ENCODE peak calls at places on chromosomes 11 and 22, in seven cellular contexts. H is HCT116, V is GM12878, A is SK-N-SH, Q is K562, O is H1, Y is NT2/D1. J is an unnamed sample.

GRCh38 chr22:30420401-30421178 is 5.0 kb upstream of the MTFP1 start:
- DNase-seq in Y (no peak), A (no peak), O (no peak), Q (no peak), H (no peak), V (no peak), J (no peak)

GRCh38 chr22:29706493-29706892 is 13.3 kb upstream of the CABP7 start:
- DNase-seq in H (no peak), V (no peak), Q (no peak), O (no peak), Y (no peak), A (peak), J (no peak)

GRCh38 chr22:24845036-24845918 is 39.3 kb downstream of the SGSM1 start:
- DNase-seq in Q (no peak), H (no peak), O (no peak), V (no peak), Y (no peak), A (no peak), J (no peak)

GRCh38 chr22:40177738-40178416 is at the start of gene TNRC6B:
- DNase-seq in A (peak), H (peak), O (peak), V (peak), Q (peak), Y (peak), J (peak)

GRCh38 chr22:22843848-22844247 is 43.8 kb upstream of the IGLL5 start:
- DNase-seq in H (no peak), Y (no peak), V (no peak), O (no peak), Q (no peak), A (no peak), J (no peak)

GRCh38 chr11:61152816-61153592 is 8.2 kb downstream of the VPS37C start:
- DNase-seq in V (no peak), Q (no peak), A (no peak), O (no peak), H (no peak), Y (no peak), J (no peak)

GRCh38 chr11:17286332-17286731 is 9.8 kb downstream of the NUCB2 start:
- DNase-seq in H (no peak), Y (no peak), V (no peak), A (no peak), O (no peak), Q (no peak), J (no peak)

GRCh38 chr11:10633261-10633660 is 60.3 kb downstream of the IRAG1 start:
- DNase-seq in O (no peak), Y (no peak), V (no peak), H (no peak), A (no peak), Q (no peak), J (no peak)

GRCh38 chr11:72969894-72970335 is 155.7 kb downstream of the ATG16L2 start:
- DNase-seq in A (no peak), H (no peak), O (no peak), Y (no peak), Q (no peak), V (peak), J (no peak)

GRCh38 chr11:9302448-9302847 is 11.9 kb downstream of the TMEM41B start:
- DNase-seq in O (no peak), V (no peak), A (no peak), H (no peak), Y (no peak), Q (no peak), J (no peak)

GRCh38 chr11:16111690-16112089 is 244.7 kb downstream of the SOX6 start:
- DNase-seq in A (no peak), Q (no peak), H (no peak), Y (no peak), V (no peak), O (peak), J (no peak)

GRCh38 chr11:123166095-123166559 is 28.9 kb downstream of the CLMP start:
- DNase-seq in A (peak), Y (no peak), O (peak), H (no peak), Q (peak), V (no peak), J (no peak)

GRCh38 chr11:24422371-24422770 is 74.5 kb upstream of the LUZP2 start:
- DNase-seq in Q (no peak), A (no peak), Y (no peak), V (no peak), O (no peak), H (no peak), J (no peak)

GRCh38 chr22:19855504-19856409 is 1.1 kb upstream of the GNB1L start:
- DNase-seq in O (no peak), Q (peak), A (peak), V (peak), H (peak), Y (no peak), J (peak)

GRCh38 chr11:108788565-108789199 is 123.8 kb downstream of the DDX10 start:
- DNase-seq in V (no peak), O (no peak), A (no peak), H (peak), Y (peak), Q (no peak), J (peak)

GRCh38 chr22:30444632-30445437 is 19.3 kb downstream of the MTFP1 start:
- DNase-seq in Y (peak), O (peak), V (no peak), H (peak), A (peak), Q (peak), J (peak)

DNA sequence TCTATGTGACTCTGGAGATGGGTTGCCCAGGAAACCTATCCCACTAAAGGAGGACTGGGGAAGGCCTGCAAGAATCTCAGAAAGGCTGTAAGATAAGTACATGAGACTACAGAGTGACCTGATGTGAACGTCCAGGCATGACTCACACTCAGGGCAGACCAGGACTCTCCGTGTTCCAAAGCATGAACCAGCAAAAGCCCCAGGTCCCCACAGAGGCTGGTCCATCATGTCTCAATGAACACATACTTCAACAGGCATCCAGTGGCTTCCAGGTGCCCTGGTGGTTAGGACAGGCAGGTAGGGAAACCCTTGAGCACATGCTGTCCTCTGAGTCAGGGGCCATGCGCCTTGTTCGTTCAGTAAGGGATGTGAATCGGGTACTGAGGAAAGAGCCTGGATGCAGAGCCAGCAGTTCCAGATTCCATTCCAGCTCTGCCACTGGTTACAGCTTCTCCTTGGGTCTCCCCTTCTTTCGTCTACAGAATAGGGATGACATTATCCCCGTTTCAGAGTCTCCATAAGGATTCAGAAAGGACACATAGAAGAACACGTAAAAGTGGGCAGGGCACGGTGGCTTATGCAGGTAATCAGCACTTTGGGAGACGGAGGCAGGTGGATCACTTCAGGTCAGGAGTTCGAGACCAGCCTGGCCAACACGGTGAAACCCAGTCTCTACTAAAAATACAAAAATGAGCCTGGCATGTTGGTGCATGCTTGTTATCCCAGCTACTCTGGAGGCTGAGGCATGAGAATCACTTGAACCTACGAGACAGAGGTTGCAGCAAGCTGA is 129.0 kb upstream of the TEAD1 start:
- DNase-seq in A (no peak), Q (no peak), V (no peak), H (no peak), Y (no peak), O (no peak), J (no peak)
- TF ChIP-seq YY1 in A (no peak), Q (no peak), V (no peak), H (no peak), Y (no peak), O (no peak), J (no peak)

GRCh38 chr11:1934326-1935155 is 12.6 kb upstream of the MRPL23 start:
- DNase-seq in Q (no peak), V (no peak), A (no peak), Y (no peak), H (no peak), O (no peak), J (no peak)
- TF ChIP-seq YY1 in Q (no peak), V (no peak), A (no peak), Y (no peak), H (no peak), O (no peak), J (no peak)

GRCh38 chr22:37280718-37281117 is 1.6 kb upstream of the CYTH4 start:
- DNase-seq in O (no peak), H (no peak), Y (no peak), Q (no peak), A (no peak), V (no peak), J (no peak)
- TF ChIP-seq YY1 in O (no peak), H (no peak), Y (no peak), Q (no peak), A (no peak), V (no peak), J (no peak)

GRCh38 chr22:44963832-44964721 is 45.7 kb downstream of the PHF21B start:
- DNase-seq in H (no peak), V (no peak), O (no peak), Y (no peak), Q (no peak), A (peak), J (no peak)

GRCh38 chr22:44968736-44969135 is 41.1 kb downstream of the PHF21B start:
- DNase-seq in H (no peak), Y (no peak), O (no peak), Q (peak), V (no peak), A (no peak), J (no peak)

GRCh38 chr22:44964722-44965078 is 45.1 kb downstream of the PHF21B start:
- DNase-seq in O (no peak), V (no peak), H (no peak), Y (no peak), A (no peak), Q (no peak), J (no peak)

GRCh38 chr22:44963055-44963454 is 46.8 kb downstream of the PHF21B start:
- DNase-seq in Y (no peak), A (no peak), H (no peak), V (no peak), Q (no peak), O (no peak), J (no peak)

GRCh38 chr22:44965171-44965570 is 44.6 kb downstream of the PHF21B start:
- DNase-seq in O (no peak), A (no peak), H (no peak), V (no peak), Q (no peak), Y (no peak), J (no peak)
- TF ChIP-seq YY1 in O (no peak), A (no peak), H (no peak), V (no peak), Q (no peak), Y (no peak), J (no peak)

DNA sequence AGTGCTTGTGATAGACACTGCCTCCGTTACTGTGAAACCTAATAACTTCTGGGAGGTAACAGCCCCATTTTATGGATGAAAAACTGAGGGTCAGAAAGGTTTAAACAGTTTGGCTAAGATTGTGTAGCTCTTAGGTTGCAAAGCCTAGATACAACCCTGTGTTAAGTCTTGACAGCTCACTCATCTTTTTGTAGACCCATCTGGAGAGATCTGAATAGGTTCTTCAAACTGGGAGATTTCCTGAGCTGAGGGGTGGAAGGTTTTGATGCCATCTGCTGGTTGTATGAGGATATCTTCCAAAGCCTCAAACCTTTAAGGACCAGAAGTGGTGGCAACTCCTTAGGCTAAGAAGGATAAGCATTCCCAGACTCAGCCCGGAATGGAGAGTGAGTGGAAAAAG is 8.3 kb downstream of the YPEL4 start:
- DNase-seq in A (peak), Q (peak), Y (no peak), H (no peak), V (no peak), O (no peak), J (peak)
- TF ChIP-seq YY1 in A (no peak), Q (no peak), Y (no peak), H (no peak), V (no peak), O (no peak), J (no peak)

GRCh38 chr11:44343778-44344424 is 34.0 kb upstream of the ALX4 start:
- DNase-seq in Q (no peak), H (no peak), O (no peak), V (no peak), A (no peak), Y (no peak), J (no peak)
- TF ChIP-seq YY1 in Q (no peak), H (no peak), O (no peak), V (no peak), A (no peak), Y (no peak), J (no peak)

GRCh38 chr11:59801981-59802638 is 8.5 kb downstream of the MRPL16 start:
- DNase-seq in O (no peak), H (no peak), A (peak), Q (no peak), V (no peak), Y (no peak), J (no peak)
- TF ChIP-seq YY1 in O (no peak), H (no peak), A (no peak), Q (no peak), V (no peak), Y (no peak), J (no peak)

DNA sequence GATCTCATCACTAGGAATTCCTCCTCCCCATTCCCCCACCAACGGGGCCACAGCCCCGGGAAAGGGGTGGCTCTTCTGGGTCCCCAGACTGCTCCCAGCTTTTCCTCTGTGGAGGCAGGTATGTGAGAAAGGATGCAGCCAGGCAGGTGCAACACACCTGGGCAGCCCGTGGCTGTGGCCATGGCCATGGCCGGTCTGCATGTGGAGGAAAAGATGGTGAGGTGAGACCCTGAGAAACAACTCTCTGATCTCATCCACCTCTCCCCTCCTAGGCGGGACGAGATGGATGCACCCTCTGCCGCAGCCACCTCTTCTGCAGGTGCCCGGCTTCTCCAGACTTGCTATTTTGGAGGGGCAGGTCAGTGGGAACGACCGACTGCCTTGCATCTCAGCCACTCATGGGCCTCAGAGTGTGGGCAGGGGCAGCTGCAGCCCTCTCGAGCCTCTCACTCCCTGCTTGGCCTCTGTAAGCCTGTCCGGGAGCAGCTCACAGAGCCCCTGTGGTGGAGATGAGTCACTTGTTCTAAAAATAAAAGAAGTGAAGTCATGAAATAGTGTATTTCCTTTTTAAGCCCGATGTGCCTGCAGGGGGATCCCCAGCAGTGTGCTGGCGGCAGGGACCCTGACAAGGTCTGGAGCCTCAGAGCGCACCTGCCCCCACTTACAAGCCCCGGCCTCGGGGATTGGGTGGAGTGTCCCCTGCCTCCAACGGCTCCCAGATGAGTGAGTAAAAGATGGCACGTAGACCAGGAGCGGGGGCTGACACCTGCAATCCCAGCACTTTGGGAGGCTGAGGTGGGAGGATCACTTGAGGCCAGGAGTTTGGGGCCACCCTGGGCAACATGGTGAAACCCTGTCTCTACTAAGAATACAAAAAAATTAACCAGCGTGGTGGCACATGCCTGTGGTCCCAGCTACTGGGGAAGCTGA is 10.7 kb downstream of the SMIM38 start:
- DNase-seq in V (peak), A (peak), H (peak), O (peak), Q (peak), Y (peak), J (peak)
- TF ChIP-seq YY1 in V (peak), A (no peak), H (no peak), O (no peak), Q (no peak), Y (no peak), J (no peak)

DNA sequence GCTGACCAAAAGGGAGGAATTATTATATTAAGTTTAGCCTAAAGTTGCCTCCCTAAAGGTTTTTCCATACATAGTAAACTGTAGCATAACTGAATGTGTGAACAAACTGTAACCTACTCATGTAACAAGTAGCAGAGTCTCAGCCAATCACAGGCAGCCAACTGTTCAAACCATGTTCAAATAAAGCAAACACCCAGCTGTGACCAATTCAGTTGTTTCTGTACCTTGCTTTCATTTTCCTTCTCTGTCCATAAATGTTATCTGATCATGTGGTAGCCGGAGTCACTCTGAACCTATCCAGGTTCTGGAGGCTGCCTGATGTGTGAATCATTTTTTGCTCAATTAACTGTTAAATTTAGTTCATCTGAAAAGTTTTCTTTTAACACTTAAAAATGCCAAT is 373.5 kb downstream of the GUCY1A2 start:
- DNase-seq in Q (no peak), Y (no peak), A (no peak), H (no peak), V (no peak), O (no peak), J (no peak)
- TF ChIP-seq YY1 in Q (no peak), Y (no peak), A (no peak), H (no peak), V (no peak), O (no peak), J (no peak)

GRCh38 chr11:119410501-119410900 is 12.5 kb downstream of the THY1 start:
- DNase-seq in V (no peak), Y (no peak), H (no peak), A (no peak), O (no peak), Q (no peak), J (no peak)
- TF ChIP-seq YY1 in V (no peak), Y (no peak), H (no peak), A (no peak), O (no peak), Q (no peak), J (no peak)

J was measured in HepG2.